ENCODE peak calls at places on chromosomes 12 and 14, in ten cellular contexts. A, B, K, I, J, U, Z, D, Q and H are unnamed samples.

GRCh38 chr12:48917857-48918537 is 7.3 kb downstream of the FKBP11 start:
- DNase-seq in D (no peak), B (no peak), J (no peak), K (no peak), U (no peak), I (no peak), A (no peak), Q (no peak), Z (no peak), H (no peak)

GRCh38 chr14:102666635-102667034 is 74.2 kb downstream of the RCOR1 start:
- DNase-seq in J (no peak), Z (no peak), A (no peak), D (no peak), U (no peak), I (no peak), K (no peak), Q (no peak), B (no peak), H (no peak)

GRCh38 chr14:106039400-106039799 is 513.0 kb downstream of the TMEM121 start:
- DNase-seq in A (no peak), Z (no peak), U (no peak), J (no peak), Q (no peak), I (no peak), B (no peak), K (no peak), D (no peak), H (peak; percentile 11)

GRCh38 chr14:63951429-63951828 is 98.6 kb downstream of the SYNE2 start:
- DNase-seq in U (no peak), D (no peak), B (no peak), I (no peak), Z (no peak), J (no peak), A (no peak), Q (no peak), K (no peak), H (no peak)

GRCh38 chr14:92967346-92967926 is 44.5 kb downstream of the CHGA start:
- DNase-seq in U (no peak), J (no peak), A (no peak), D (no peak), B (no peak), Q (no peak), Z (no peak), I (no peak), K (no peak), H (no peak)

GRCh38 chr12:44286336-44286735 is 450.5 kb downstream of the TMEM117 start:
- DNase-seq in I (no peak), U (no peak), D (no peak), K (no peak), Z (no peak), Q (no peak), B (no peak), J (no peak), A (no peak), H (no peak)

GRCh38 chr12:131428086-131428685 is 282.7 kb upstream of the SFSWAP start:
- DNase-seq in B (no peak), Z (no peak), D (no peak), K (no peak), J (no peak), I (peak; percentile 4), A (no peak), Q (no peak), U (peak; percentile 34), H (no peak)

GRCh38 chr14:35362911-35363374 is 41.6 kb downstream of the NFKBIA start:
- DNase-seq in U (no peak), Z (no peak), K (no peak), D (no peak), A (no peak), J (no peak), Q (peak; percentile 32), I (no peak), B (no peak), H (no peak)

GRCh38 chr14:76774471-76775158 is 13.3 kb downstream of the VASH1 start:
- DNase-seq in K (no peak), Q (peak; percentile 59), D (no peak), A (no peak), Z (no peak), J (no peak), I (no peak), B (no peak), U (peak; percentile 57), H (no peak)

GRCh38 chr14:76775695-76776305 is 14.5 kb downstream of the VASH1 start:
- DNase-seq in Z (no peak), K (no peak), U (peak; percentile 64), Q (peak; percentile 72), A (no peak), B (no peak), J (no peak), I (no peak), D (no peak), H (no peak)

GRCh38 chr14:76775159-76775694 is 14.0 kb downstream of the VASH1 start:
- DNase-seq in D (no peak), K (no peak), U (peak; percentile 51), I (no peak), Q (peak; percentile 73), B (no peak), Z (no peak), J (no peak), A (no peak), H (no peak)

GRCh38 chr14:76777721-76778120 is 16.5 kb downstream of the VASH1 start:
- DNase-seq in D (no peak), B (no peak), Z (no peak), J (no peak), I (no peak), Q (peak; percentile 68), A (no peak), U (peak; percentile 57), K (no peak), H (no peak)

GRCh38 chr14:76776306-76777251 is 15.3 kb downstream of the VASH1 start:
- DNase-seq in Z (no peak), Q (peak; percentile 71), D (no peak), I (no peak), B (no peak), U (peak; percentile 55), J (no peak), K (no peak), A (no peak), H (no peak)
- H3K4me1 ChIP-seq in Z (peaks cover 13% of the 10 kb centered on the region), Q (no peaks in the 10 kb centered on the region), D (peaks cover 38% of the 10 kb centered on the region), I (peaks cover 4% of the 10 kb centered on the region), B (peaks cover 78% of the 10 kb centered on the region), U (peaks cover 21% of the 10 kb centered on the region), J (peaks cover 15% of the 10 kb centered on the region), K (peaks cover 5% of the 10 kb centered on the region), A (peaks cover 18% of the 10 kb centered on the region), H (no peaks in the 10 kb centered on the region)

DNA sequence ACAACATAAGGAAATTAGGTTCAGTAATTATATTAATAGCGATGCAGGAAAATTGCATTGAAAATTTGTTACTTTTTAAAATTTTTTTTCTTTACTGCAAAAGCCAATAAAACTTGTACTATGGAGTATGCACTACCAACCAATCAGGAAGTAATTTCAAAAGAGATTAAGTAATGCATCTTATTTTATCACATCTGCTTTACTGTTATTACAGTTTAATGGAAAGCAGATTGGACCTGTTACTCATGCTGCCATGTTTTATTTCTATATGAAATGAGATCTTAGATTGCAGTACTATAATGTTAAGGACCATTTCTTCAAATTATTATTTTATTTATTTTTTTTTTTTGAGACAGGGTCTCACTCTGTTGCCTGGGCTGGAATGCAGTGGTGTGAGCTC is 1.7 kb upstream of the STRN3 start:
- DNase-seq in I (no peak), Q (no peak), Z (no peak), K (no peak), U (no peak), B (no peak), A (no peak), D (no peak), J (no peak), H (no peak)
- H3K4me3 ChIP-seq in I (no peak overlapping the region), Q (no peak overlapping the region), Z (peak overlapping the region; percentile 99), K (no peak overlapping the region), U (no peak overlapping the region), B (no peak overlapping the region), A (no peak overlapping the region), D (no peak overlapping the region), J (peak overlapping the region; percentile 99), H (no peak overlapping the region)

GRCh38 chr12:116600959-116601358 is 41.8 kb downstream of the MAP1LC3B2 start:
- DNase-seq in U (no peak), A (no peak), Q (peak; percentile 24), B (no peak), I (no peak), K (no peak), Z (no peak), J (no peak), D (no peak), H (no peak)

GRCh38 chr12:116604151-116604550 is 45.0 kb downstream of the MAP1LC3B2 start:
- DNase-seq in J (no peak), B (no peak), D (peak; percentile 66), A (no peak), K (no peak), I (no peak), Q (peak; percentile 49), Z (no peak), U (no peak), H (peak; percentile 79)

GRCh38 chr12:116601524-116601923 is 42.3 kb downstream of the MAP1LC3B2 start:
- DNase-seq in D (no peak), B (no peak), J (no peak), I (no peak), U (no peak), A (no peak), Q (peak; percentile 39), Z (no peak), K (no peak), H (no peak)

GRCh38 chr12:116603516-116603915 is 44.3 kb downstream of the MAP1LC3B2 start:
- DNase-seq in U (no peak), I (no peak), B (no peak), K (no peak), D (no peak), Z (no peak), Q (no peak), J (no peak), A (no peak), H (no peak)

DNA sequence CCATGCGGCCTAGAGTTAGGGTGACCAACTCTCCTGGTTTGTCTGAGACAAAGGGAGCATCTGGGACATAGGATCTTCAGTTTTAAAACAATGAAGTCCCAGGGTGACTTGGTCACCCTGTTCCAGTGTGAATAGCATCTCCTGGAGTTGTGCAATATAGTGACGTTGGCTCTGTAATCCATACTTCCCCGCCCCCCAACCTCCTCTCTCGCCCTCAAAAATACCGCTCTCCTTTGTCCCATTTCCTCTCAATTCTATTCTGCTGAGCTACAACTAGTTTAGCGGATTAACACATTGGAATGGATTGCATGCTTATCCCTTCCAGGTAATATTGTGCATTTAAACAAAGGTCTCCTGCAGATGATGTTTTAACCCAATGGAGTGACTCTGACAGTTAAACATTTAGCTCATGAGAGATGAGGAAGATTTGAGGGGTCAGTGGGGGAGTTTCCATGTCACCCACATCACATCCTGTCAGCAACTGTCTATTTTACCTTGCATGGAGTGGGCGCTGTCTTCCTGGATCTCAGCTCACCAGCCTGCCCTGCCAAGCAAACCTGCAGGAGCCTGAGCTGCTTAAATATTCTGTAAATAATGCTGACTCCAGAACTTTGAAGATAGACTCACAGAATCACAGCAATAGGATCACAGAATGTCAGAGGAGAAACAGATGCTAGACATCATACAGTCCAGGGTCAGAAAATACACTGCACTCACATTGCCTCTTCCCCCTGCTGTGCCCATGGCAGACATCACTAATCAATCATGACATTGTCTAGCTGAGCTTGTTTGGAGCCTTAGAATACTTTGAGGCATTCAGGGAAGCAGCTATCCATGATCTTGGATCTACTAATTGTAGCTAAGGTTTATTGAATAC is 43.0 kb downstream of the MAP1LC3B2 start:
- DNase-seq in I (no peak), Q (peak; percentile 1), U (no peak), D (no peak), B (no peak), J (no peak), K (no peak), A (no peak), Z (no peak), H (peak; percentile 60)
- H3K4me1 ChIP-seq in I (peaks cover 21% of the 10 kb centered on the region), Q (no peaks in the 10 kb centered on the region), U (peaks cover 37% of the 10 kb centered on the region), D (peaks cover 49% of the 10 kb centered on the region), B (peaks cover 24% of the 10 kb centered on the region), J (peaks cover 38% of the 10 kb centered on the region), K (peaks cover 4% of the 10 kb centered on the region), A (peaks cover 14% of the 10 kb centered on the region), Z (peaks cover 3% of the 10 kb centered on the region), H (peaks cover 27% of the 10 kb centered on the region)

GRCh38 chr12:292186-292585 is 29.6 kb upstream of the SLC6A13 start:
- DNase-seq in D (no peak), U (no peak), B (no peak), Z (no peak), I (no peak), J (no peak), Q (no peak), K (no peak), A (no peak), H (no peak)

GRCh38 chr12:293199-293598 is 30.6 kb upstream of the SLC6A13 start:
- DNase-seq in A (no peak), J (no peak), B (no peak), I (no peak), D (no peak), Z (no peak), Q (no peak), U (no peak), K (no peak), H (no peak)

GRCh38 chr12:291153-291723 is 28.6 kb upstream of the SLC6A13 start:
- DNase-seq in I (no peak), K (no peak), U (no peak), Z (no peak), J (no peak), D (no peak), A (no peak), B (no peak), Q (no peak), H (no peak)

GRCh38 chr12:295132-295531 is 32.5 kb upstream of the SLC6A13 start:
- DNase-seq in B (no peak), Z (no peak), Q (no peak), J (no peak), U (no peak), A (no peak), D (no peak), K (no peak), I (no peak), H (no peak)
- H3K4me3 ChIP-seq in B (no peak overlapping the region), Z (no peak overlapping the region), Q (no peak overlapping the region), J (no peak overlapping the region), U (no peak overlapping the region), A (no peak overlapping the region), D (no peak overlapping the region), K (no peak overlapping the region), I (no peak overlapping the region), H (no peak overlapping the region)